ENCODE peak calls at places on chromosome 9, in ten cellular contexts. R is OCI-LY7, C is DND-41, H is mesendoderm, B is PC-3, K is astrocyte, Z is IMR-90, I is neural progenitor cell, N is HepG2, V is PC-9. D is an unnamed sample. For H3K36me3, the result is how much of the 10 kb centered on the place peaks cover.

GRCh38 chr9:125681657-125682056 is 25.4 kb downstream of the MAPKAP1 start:
- DNase-seq in K (no peak), B (no peak), N (peak), V (no peak), Z (no peak), C (no peak), I (no peak), R (no peak), H (no peak), D (no peak)

GRCh38 chr9:706606-707451 is 134.7 kb upstream of the DMRT1 start:
- DNase-seq in N (peak), K (peak), C (no peak), H (peak), I (peak), B (peak), V (peak), Z (peak), R (no peak), D (no peak)

GRCh38 chr9:129891519-129891918 is 56.3 kb downstream of the USP20 start:
- DNase-seq in K (no peak), Z (no peak), N (no peak), R (no peak), I (no peak), B (no peak), V (no peak), C (peak), H (no peak), D (no peak)

GRCh38 chr9:16133556-16134227 is 580.8 kb downstream of the CCDC171 start:
- DNase-seq in N (peak), B (peak), I (peak), C (peak), V (peak), R (peak), Z (peak), H (peak), K (peak), D (peak)

GRCh38 chr9:97559111-97559514 is 57.6 kb downstream of the TMOD1 start:
- DNase-seq in Z (peak), C (no peak), I (no peak), R (no peak), B (no peak), V (no peak), N (no peak), K (no peak), H (no peak), D (no peak)

GRCh38 chr9:137417161-137418021 is 5.6 kb downstream of the EXD3 start:
- DNase-seq in H (no peak), N (no peak), B (no peak), K (no peak), R (peak), I (no peak), C (no peak), V (no peak), Z (no peak), D (no peak)

GRCh38 chr9:71357346-71357745 is 235.9 kb upstream of the TRPM3 start:
- DNase-seq in R (no peak), V (no peak), N (no peak), B (no peak), I (no peak), K (no peak), C (no peak), H (peak), Z (no peak), D (peak)

GRCh38 chr9:92173318-92173717 is 58.1 kb upstream of the SPTLC1 start:
- DNase-seq in Z (no peak), N (no peak), C (no peak), V (no peak), R (peak), K (no peak), I (no peak), B (no peak), H (no peak), D (peak)

GRCh38 chr9:17531642-17532254 is 47.1 kb upstream of the SH3GL2 start:
- DNase-seq in K (peak), I (peak), B (peak), V (peak), C (peak), H (peak), Z (peak), N (peak), R (peak), D (peak)

GRCh38 chr9:109715340-109715739 is 64.7 kb upstream of the PALM2AKAP2 start:
- DNase-seq in K (no peak), Z (no peak), V (no peak), R (no peak), B (no peak), N (no peak), I (no peak), C (no peak), H (peak), D (no peak)

GRCh38 chr9:133701321-133701980 is 36.7 kb downstream of the SARDH start:
- DNase-seq in V (no peak), H (no peak), Z (no peak), C (peak), B (no peak), N (no peak), I (no peak), K (no peak), R (peak), D (no peak)

GRCh38 chr9:94612071-94612470 is 18.4 kb upstream of the FBP2 start:
- DNase-seq in H (no peak), C (no peak), I (no peak), B (no peak), N (peak), V (no peak), R (no peak), K (no peak), Z (no peak), D (no peak)

GRCh38 chr9:79116709-79117108 is 455.1 kb upstream of the TLE4 start:
- DNase-seq in C (no peak), R (no peak), I (no peak), V (no peak), H (no peak), Z (no peak), B (no peak), N (no peak), K (no peak), D (no peak)

GRCh38 chr9:893843-894420 is 52.4 kb downstream of the DMRT1 start:
- DNase-seq in N (peak), H (peak), V (peak), C (peak), Z (peak), I (peak), K (peak), R (peak), B (peak), D (peak)

GRCh38 chr9:33306037-33306436 is 15.7 kb downstream of the NFX1 start:
- DNase-seq in Z (peak), I (no peak), B (no peak), K (no peak), R (no peak), C (no peak), H (no peak), N (no peak), V (no peak), D (no peak)

GRCh38 chr9:122657527-122657926 is at the start of gene OR1B1:
- DNase-seq in K (no peak), N (no peak), V (no peak), C (no peak), R (no peak), Z (no peak), I (no peak), B (no peak), H (no peak), D (no peak)

GRCh38 chr9:83744206-83744605 is 36.4 kb upstream of the UBQLN1 start:
- DNase-seq in B (peak), C (no peak), I (no peak), V (peak), Z (no peak), H (no peak), R (no peak), N (no peak), K (no peak), D (no peak)

GRCh38 chr9:129776938-129777768 is 24.3 kb upstream of the PTGES start:
- DNase-seq in K (peak), C (peak), R (no peak), Z (peak), V (peak), I (peak), H (peak), N (peak), B (peak), D (peak)

GRCh38 chr9:101445353-101446029 is 9.9 kb upstream of the ALDOB start:
- DNase-seq in V (no peak), I (no peak), C (no peak), Z (peak), R (no peak), K (no peak), H (no peak), B (no peak), N (peak), D (no peak)

GRCh38 chr9:96025995-96026572 is 150.6 kb downstream of the ERCC6L2 start:
- DNase-seq in H (peak), K (no peak), N (no peak), V (no peak), I (peak), B (no peak), C (no peak), R (no peak), Z (no peak), D (no peak)

GRCh38 chr9:32427111-32427873 is 42.8 kb downstream of the ACO1 start:
- DNase-seq in N (peak), C (peak), V (peak), H (peak), R (no peak), B (peak), K (peak), Z (peak), I (no peak), D (no peak)

GRCh38 chr9:137349471-137350033 is 47.5 kb upstream of the NRARP start:
- DNase-seq in Z (no peak), R (no peak), B (no peak), H (no peak), K (no peak), I (no peak), V (no peak), C (no peak), N (no peak), D (no peak)

GRCh38 chr9:15136646-15137045 is 170.4 kb downstream of the TTC39B start:
- DNase-seq in V (no peak), Z (no peak), I (no peak), K (no peak), C (peak), R (no peak), H (peak), B (peak), N (no peak), D (peak)

GRCh38 chr9:72586388-72587160 is 65.2 kb downstream of the TMC1 start:
- DNase-seq in K (peak), R (no peak), I (no peak), V (peak), Z (peak), B (peak), N (no peak), H (no peak), C (no peak), D (no peak)

GRCh38 chr9:136292591-136293448 is 11.1 kb downstream of the CCDC187 start:
- DNase-seq in N (no peak), C (no peak), I (no peak), R (no peak), Z (no peak), H (no peak), K (no peak), B (peak), V (no peak), D (no peak)

GRCh38 chr9:119003882-119004617 is 365.2 kb downstream of the BRINP1 start:
- DNase-seq in C (no peak), B (no peak), N (no peak), V (no peak), Z (no peak), H (no peak), I (no peak), K (peak), R (no peak), D (no peak)

GRCh38 chr9:124046189-124046588 is 34.6 kb downstream of the LHX2 start:
- DNase-seq in H (no peak), N (no peak), Z (no peak), B (no peak), R (no peak), I (no peak), V (no peak), K (no peak), C (no peak), D (no peak)

GRCh38 chr9:112002847-112003457 is 106.3 kb downstream of the UGCG start:
- DNase-seq in Z (peak), B (no peak), K (no peak), H (no peak), N (no peak), V (no peak), C (no peak), I (no peak), R (no peak), D (no peak)

GRCh38 chr9:5553211-5553610 is 42.9 kb downstream of the PDCD1LG2 start:
- DNase-seq in H (no peak), K (peak), V (no peak), C (no peak), R (no peak), Z (peak), B (no peak), I (no peak), N (no peak), D (no peak)

GRCh38 chr9:133489253-133490190 is 10.6 kb upstream of the SLC2A6 start:
- DNase-seq in H (no peak), I (no peak), C (no peak), N (no peak), K (peak), R (no peak), B (no peak), V (no peak), Z (peak), D (no peak)

GRCh38 chr9:127489471-127490115 is 38.3 kb downstream of the LRSAM1 start:
- DNase-seq in B (no peak), I (peak), Z (no peak), N (no peak), H (peak), K (no peak), V (no peak), R (no peak), C (no peak), D (no peak)
- H3K36me3 ChIP-seq in B (under half), I (under half), Z (under half), N (under half), H (under half), K (under half), V (under half), R (under half), C (under half), D (under half)

DNA sequence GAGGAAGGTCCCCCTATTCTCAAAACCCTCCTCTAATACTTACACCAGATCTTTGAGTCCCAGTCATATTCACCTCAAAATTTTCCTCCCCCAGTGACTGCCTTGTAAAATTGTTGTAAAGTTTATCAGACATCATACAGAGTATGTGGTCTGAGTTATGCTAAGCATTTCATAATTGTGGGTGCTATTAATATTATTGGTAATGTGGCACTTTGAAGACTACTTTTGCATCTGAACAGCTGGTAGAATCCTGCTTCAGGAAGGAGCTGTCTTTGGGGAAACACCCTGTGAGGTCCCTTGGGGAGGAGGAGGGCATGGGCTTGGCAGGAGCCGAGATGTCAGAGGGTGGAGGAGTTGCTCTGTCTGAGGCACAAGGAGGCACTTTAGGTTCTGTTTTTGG is 164.9 kb upstream of the ZNF618 start:
- DNase-seq in N (no peak), V (no peak), C (no peak), I (no peak), Z (no peak), K (no peak), B (no peak), H (no peak), R (no peak), D (no peak)
- H3K4me2 ChIP-seq in N (no peak), V (no peak), C (no peak), I (no peak), Z (no peak), K (no peak), B (no peak), H (no peak), R (no peak), D (no peak)

GRCh38 chr9:69718218-69718617 is 41.6 kb downstream of the PTAR1 start:
- DNase-seq in V (no peak), H (peak), B (no peak), R (no peak), Z (no peak), K (no peak), I (no peak), N (peak), C (no peak), D (no peak)
- H3K36me3 ChIP-seq in V (under half), H (under half), B (under half), R (half or more), Z (under half), K (under half), I (under half), N (under half), C (half or more), D (under half)

DNA sequence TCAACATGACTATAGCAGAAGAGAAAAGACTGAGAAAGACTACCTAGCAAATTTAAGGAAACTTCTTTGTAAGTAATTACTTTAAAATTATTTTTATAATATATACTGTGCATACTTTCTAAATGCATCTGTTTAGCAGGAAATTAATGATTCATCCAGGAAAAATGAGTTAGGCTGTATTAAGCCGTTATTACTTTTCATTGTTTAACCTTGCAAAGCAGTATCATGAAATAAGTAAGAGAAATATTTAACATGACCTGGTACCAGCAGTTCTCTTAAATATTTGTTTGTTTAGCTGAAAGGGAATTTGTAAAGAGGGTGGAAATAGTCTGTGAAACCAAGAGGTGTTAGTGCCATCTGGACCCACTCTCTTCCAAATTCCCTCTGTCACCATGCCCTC is 175.0 kb downstream of the GNAQ start:
- DNase-seq in R (no peak), C (no peak), N (no peak), H (no peak), B (peak), K (no peak), Z (peak), I (no peak), V (no peak), D (no peak)
- H3K4me2 ChIP-seq in R (no peak), C (no peak), N (no peak), H (no peak), B (peak), K (peak), Z (peak), I (no peak), V (no peak), D (no peak)

GRCh38 chr9:120443489-120443888 is 136.5 kb downstream of the CDK5RAP2 start:
- DNase-seq in R (no peak), B (no peak), C (no peak), Z (peak), K (peak), H (no peak), I (no peak), V (no peak), N (no peak), D (no peak)
- H3K36me3 ChIP-seq in R (half or more), B (under half), C (half or more), Z (under half), K (under half), H (under half), I (under half), V (under half), N (half or more), D (under half)

GRCh38 chr9:89497978-89498844 is at the start of gene SEMA4D:
- DNase-seq in C (peak), H (peak), K (no peak), N (no peak), I (peak), R (peak), B (peak), Z (peak), V (peak), D (peak)

GRCh38 chr9:89501311-89501898 is 3.5 kb upstream of the SEMA4D start:
- DNase-seq in H (no peak), Z (no peak), K (no peak), B (no peak), V (no peak), R (no peak), I (no peak), N (no peak), C (no peak), D (no peak)

GRCh38 chr9:89498845-89499480 is 1.1 kb upstream of the SEMA4D start:
- DNase-seq in K (no peak), V (no peak), B (no peak), N (no peak), R (peak), H (no peak), I (no peak), C (peak), Z (no peak), D (no peak)

GRCh38 chr9:89502038-89502601 is 4.2 kb upstream of the SEMA4D start:
- DNase-seq in C (peak), H (no peak), R (no peak), V (no peak), I (no peak), N (no peak), K (no peak), Z (no peak), B (no peak), D (no peak)

GRCh38 chr9:89500008-89500407 is 2.1 kb upstream of the SEMA4D start:
- DNase-seq in N (no peak), R (no peak), I (no peak), B (no peak), K (no peak), C (no peak), Z (no peak), H (no peak), V (no peak), D (no peak)
- H3K4me2 ChIP-seq in N (no peak), R (no peak), I (no peak), B (no peak), K (no peak), C (no peak), Z (no peak), H (no peak), V (no peak), D (no peak)